ENCODE peak calls at places on chromosomes 3 and 15, in seven cellular contexts. E is IMR-90; M is PC-9; B is naive thymus-derived CD4-positive, alpha-beta T cell; Y is breast epithelium; H is brain microvascular endothelial cell; X is CD8-positive, alpha-beta T cell. R is an unnamed sample.

GRCh38 chr15:51369451-51369761 is 28.0 kb downstream of the GLDN start:
- DNase-seq in E (no peak), M (no peak), B (no peak), Y (no peak), H (no peak), X (no peak), R (no peak)

GRCh38 chr3:58092516-58092915 is 84.3 kb downstream of the FLNB start:
- DNase-seq in E (peak; percentile 21), M (no peak), B (no peak), Y (no peak), H (no peak), X (no peak), R (no peak)

GRCh38 chr3:173709026-173709425 is 311.5 kb downstream of the NLGN1 start:
- DNase-seq in E (peak; percentile 39), M (no peak), B (no peak), Y (no peak), H (peak; percentile 14), X (no peak), R (no peak)

GRCh38 chr3:49930922-49931321 is 1.3 kb upstream of the MON1A start:
- DNase-seq in E (no peak), M (peak; percentile 39), B (no peak), Y (no peak), H (no peak), X (no peak), R (no peak)

GRCh38 chr15:38598749-38599148 is 34.1 kb upstream of the RASGRP1 start:
- DNase-seq in E (no peak), M (no peak), B (no peak), Y (no peak), H (no peak), X (no peak), R (no peak)

GRCh38 chr3:50450135-50450911 is 53.1 kb downstream of the CACNA2D2 start:
- DNase-seq in E (peak; percentile 15), M (no peak), B (peak; percentile 61), Y (peak; percentile 75), H (no peak), X (peak; percentile 62), R (peak; percentile 65)

GRCh38 chr3:136577791-136578190 is 174.4 kb downstream of the STAG1 start:
- DNase-seq in E (no peak), M (no peak), B (no peak), Y (no peak), H (no peak), X (no peak), R (no peak)

GRCh38 chr3:156150434-156151066 is 30.2 kb downstream of the KCNAB1 start:
- DNase-seq in E (peak; percentile 64), M (peak; percentile 60), B (peak; percentile 45), Y (no peak), H (peak; percentile 59), X (no peak), R (peak; percentile 54)

GRCh38 chr3:28521663-28522062 is 173.0 kb upstream of the AZI2 start:
- DNase-seq in E (no peak), M (no peak), B (no peak), Y (no peak), H (no peak), X (no peak), R (no peak)

GRCh38 chr3:189108032-189108431 is 63.7 kb upstream of the TPRG1 start:
- DNase-seq in E (no peak), M (no peak), B (no peak), Y (no peak), H (no peak), X (no peak), R (no peak)

GRCh38 chr3:96183871-96184270 is 630.5 kb upstream of the EPHA6 start:
- DNase-seq in E (no peak), M (no peak), B (no peak), Y (no peak), H (no peak), X (no peak), R (no peak)

GRCh38 chr3:12560505-12561188 is 3.8 kb downstream of the MKRN2 start:
- DNase-seq in E (no peak), M (no peak), B (peak; percentile 16), Y (no peak), H (no peak), X (no peak), R (no peak)

GRCh38 chr3:148990211-148990610 is 1.1 kb upstream of the GYG1 start:
- DNase-seq in E (no peak), M (no peak), B (no peak), Y (no peak), H (no peak), X (no peak), R (no peak)

GRCh38 chr3:67458406-67458805 is 196.0 kb downstream of the SUCLG2 start:
- DNase-seq in E (peak; percentile 70), M (no peak), B (no peak), Y (no peak), H (peak; percentile 51), X (no peak), R (no peak)

GRCh38 chr3:184234224-184234623 is 4.8 kb downstream of the VWA5B2 start:
- DNase-seq in E (peak; percentile 83), M (peak; percentile 92), B (no peak), Y (peak; percentile 71), H (peak; percentile 69), X (no peak), R (no peak)

GRCh38 chr15:70906842-70907241 is 14.2 kb downstream of the LRRC49 start:
- DNase-seq in E (peak; percentile 36), M (no peak), B (no peak), Y (no peak), H (no peak), X (no peak), R (no peak)

DNA sequence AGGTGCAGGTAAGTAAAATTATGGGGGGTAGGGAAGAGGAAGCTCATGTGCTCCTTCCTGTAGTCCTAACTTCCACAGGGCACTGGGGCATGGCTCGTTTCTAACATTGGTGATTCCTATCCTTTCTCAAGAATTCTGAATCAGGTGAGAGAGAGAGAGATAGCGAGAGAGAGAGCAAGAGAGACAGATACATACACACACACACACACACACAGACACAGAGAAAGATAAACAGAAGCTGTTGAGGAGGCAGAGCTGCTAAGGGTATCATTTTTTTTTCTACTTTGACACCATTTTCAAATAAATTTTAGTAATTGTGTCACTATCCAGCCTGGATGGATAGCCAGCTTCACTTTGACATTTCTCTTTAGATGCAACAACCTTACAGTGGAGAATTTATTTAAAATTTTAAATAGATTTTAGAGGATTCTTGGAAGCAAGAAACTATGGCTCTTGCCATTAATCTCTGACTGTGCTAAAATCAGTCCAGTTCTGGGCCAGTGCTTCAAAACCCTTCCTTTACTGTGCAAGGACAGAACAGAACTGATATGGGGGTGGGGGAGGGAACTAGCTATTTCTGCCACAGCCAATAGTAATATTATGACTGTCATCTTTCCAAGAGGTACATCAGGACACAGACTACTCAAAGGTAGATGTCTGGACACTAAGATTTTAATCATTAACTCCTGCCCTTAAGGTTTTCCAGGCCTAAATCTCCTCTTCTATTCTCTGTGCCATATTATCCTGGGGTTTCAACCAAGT is 14.6 kb upstream of the RAMAC start:
- DNase-seq in E (no peak), M (no peak), B (no peak), Y (no peak), H (no peak), X (no peak), R (no peak)
- H3K27ac ChIP-seq in E (no peak overlapping the region), M (no peak overlapping the region), B (no peak overlapping the region), Y (no peak overlapping the region), H (no peak overlapping the region), X (no peak overlapping the region), R (no peak overlapping the region)

GRCh38 chr3:5678844-5679243 is 491.3 kb downstream of the EDEM1 start:
- DNase-seq in E (no peak), M (no peak), B (no peak), Y (no peak), H (no peak), X (no peak), R (no peak)

GRCh38 chr3:5677560-5677959 is 490.1 kb downstream of the EDEM1 start:
- DNase-seq in E (no peak), M (no peak), B (no peak), Y (no peak), H (no peak), X (no peak), R (no peak)

GRCh38 chr3:5678248-5678647 is 490.7 kb downstream of the EDEM1 start:
- DNase-seq in E (no peak), M (no peak), B (no peak), Y (no peak), H (no peak), X (no peak), R (no peak)
- H3K4me3 ChIP-seq in E (no peak overlapping the region), M (no peak overlapping the region), B (no peak overlapping the region), Y (no peak overlapping the region), H (no peak overlapping the region), X (no peak overlapping the region), R (no peak overlapping the region)

GRCh38 chr15:100043732-100044131 is 298.0 kb downstream of the ADAMTS17 start:
- DNase-seq in E (no peak), M (peak; percentile 75), B (no peak), Y (no peak), H (no peak), X (no peak), R (no peak)
- H3K27ac ChIP-seq in E (no peak overlapping the region), M (peak overlapping the region; percentile 93), B (no peak overlapping the region), Y (peak overlapping the region; percentile 33), H (peak overlapping the region; percentile 67), X (no peak overlapping the region), R (no peak overlapping the region)

GRCh38 chr15:25790003-25790660 is 73.0 kb downstream of the ATP10A start:
- DNase-seq in E (peak; percentile 90), M (no peak), B (no peak), Y (no peak), H (peak; percentile 62), X (no peak), R (no peak)
- H3K4me3 ChIP-seq in E (peak overlapping the region; percentile 4), M (no peak overlapping the region), B (no peak overlapping the region), Y (no peak overlapping the region), H (no peak overlapping the region), X (no peak overlapping the region), R (no peak overlapping the region)

GRCh38 chr15:58491499-58492202 is 59.9 kb downstream of the LIPC start:
- DNase-seq in E (no peak), M (no peak), B (no peak), Y (no peak), H (no peak), X (no peak), R (no peak)
- H3K27ac ChIP-seq in E (no peak overlapping the region), M (no peak overlapping the region), B (no peak overlapping the region), Y (peak overlapping the region; percentile 88), H (no peak overlapping the region), X (no peak overlapping the region), R (no peak overlapping the region)

GRCh38 chr3:115272036-115272824 is 125.1 kb upstream of the ZBTB20 start:
- DNase-seq in E (peak; percentile 66), M (no peak), B (no peak), Y (no peak), H (peak; percentile 51), X (no peak), R (no peak)
- H3K4me3 ChIP-seq in E (no peak overlapping the region), M (no peak overlapping the region), B (no peak overlapping the region), Y (no peak overlapping the region), H (no peak overlapping the region), X (no peak overlapping the region), R (no peak overlapping the region)

GRCh38 chr15:63493451-63493850 is 10.9 kb upstream of the USP3 start:
- DNase-seq in E (no peak), M (no peak), B (no peak), Y (no peak), H (no peak), X (no peak), R (no peak)
- H3K27ac ChIP-seq in E (no peak overlapping the region), M (no peak overlapping the region), B (no peak overlapping the region), Y (no peak overlapping the region), H (no peak overlapping the region), X (no peak overlapping the region), R (no peak overlapping the region)

DNA sequence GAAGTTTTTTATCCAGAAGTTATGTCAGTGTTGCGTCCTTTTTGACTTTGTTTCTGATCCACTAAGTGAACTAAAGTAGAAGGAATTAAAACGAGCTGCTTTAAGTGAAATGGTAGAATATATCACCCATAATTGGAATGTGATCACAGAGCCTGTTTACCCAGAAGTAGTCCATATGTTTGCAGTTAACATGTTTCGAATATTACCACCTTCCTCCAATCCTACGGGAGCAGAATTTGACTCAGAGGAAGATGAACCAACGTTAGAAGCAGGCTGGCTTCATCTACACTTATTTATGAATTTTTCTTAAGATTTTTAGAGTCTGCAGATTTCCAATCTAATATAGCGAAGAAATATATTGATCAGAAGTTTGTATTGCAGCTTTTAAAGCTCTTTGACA is 57.6 kb downstream of the DNAH1 start:
- DNase-seq in E (peak; percentile 1), M (no peak), B (no peak), Y (no peak), H (no peak), X (no peak), R (no peak)
- H3K4me3 ChIP-seq in E (no peak overlapping the region), M (no peak overlapping the region), B (no peak overlapping the region), Y (no peak overlapping the region), H (no peak overlapping the region), X (no peak overlapping the region), R (no peak overlapping the region)

R was measured in CD4-positive, alpha-beta memory T cell.